ENCODE peak calls at places on chromosome 15, in six cellular contexts. I, J, M, Y, H and C are unnamed samples. For H3K4me1, the result is how much of the 10 kb centered on the place peaks cover.

GRCh38 chr15:35784745-35785144 is 238.8 kb upstream of the DPH6 start:
- DNase-seq in I (no peak), J (no peak), M (no peak), Y (no peak), H (peak), C (no peak)

GRCh38 chr15:52440414-52440813 is 88.3 kb downstream of the MYO5A start:
- DNase-seq in I (peak), J (no peak), M (no peak), Y (no peak), H (no peak), C (no peak)

GRCh38 chr15:22895465-22896190 is 57.2 kb downstream of the NIPA2 start:
- DNase-seq in I (peak), J (no peak), M (peak), Y (no peak), H (no peak), C (no peak)

GRCh38 chr15:70246623-70247200 is 149.0 kb upstream of the TLE3 start:
- DNase-seq in I (no peak), J (no peak), M (no peak), Y (no peak), H (no peak), C (no peak)

GRCh38 chr15:92395557-92395956 is 1.9 kb downstream of the ST8SIA2 start:
- DNase-seq in I (no peak), J (no peak), M (no peak), Y (no peak), H (no peak), C (no peak)

GRCh38 chr15:90934256-90934948 is 683 bp upstream of the UNC45A start:
- DNase-seq in I (peak), J (peak), M (no peak), Y (peak), H (peak), C (peak)

GRCh38 chr15:39748276-39748675 is 34.4 kb downstream of the FSIP1 start:
- DNase-seq in I (no peak), J (no peak), M (no peak), Y (no peak), H (no peak), C (no peak)

GRCh38 chr15:37898385-37898784 is 36.1 kb upstream of the TMCO5A start:
- DNase-seq in I (peak), J (no peak), M (no peak), Y (no peak), H (no peak), C (no peak)

GRCh38 chr15:62927196-62927595 is 115.4 kb upstream of the TPM1 start:
- DNase-seq in I (peak), J (no peak), M (no peak), Y (no peak), H (no peak), C (no peak)

GRCh38 chr15:100438570-100438969 is 90.2 kb downstream of the CERS3 start:
- DNase-seq in I (no peak), J (no peak), M (no peak), Y (no peak), H (peak), C (peak)

GRCh38 chr15:62125763-62126162 is 39.3 kb downstream of the C2CD4B start:
- DNase-seq in I (peak), J (no peak), M (no peak), Y (no peak), H (peak), C (no peak)

GRCh38 chr15:29656636-29657475 is 165.4 kb downstream of the TJP1 start:
- DNase-seq in I (no peak), J (peak), M (no peak), Y (no peak), H (peak), C (no peak)

GRCh38 chr15:62506217-62506805 is 341.2 kb upstream of the C2CD4B start:
- DNase-seq in I (peak), J (peak), M (peak), Y (no peak), H (no peak), C (no peak)

GRCh38 chr15:68972201-68973065 is 42.1 kb upstream of the NOX5 start:
- DNase-seq in I (no peak), J (no peak), M (no peak), Y (no peak), H (no peak), C (no peak)

GRCh38 chr15:76197703-76198455 is 113.4 kb downstream of the ETFA start:
- DNase-seq in I (no peak), J (no peak), M (no peak), Y (peak), H (no peak), C (no peak)

GRCh38 chr15:25416693-25417092 is 22.1 kb downstream of the UBE3A start:
- DNase-seq in I (peak), J (peak), M (no peak), Y (no peak), H (no peak), C (no peak)

GRCh38 chr15:40325700-40326099 is 2.2 kb downstream of the INAFM2 start:
- DNase-seq in I (no peak), J (no peak), M (no peak), Y (no peak), H (no peak), C (no peak)

GRCh38 chr15:98292442-98293240 is 332.1 kb downstream of the ARRDC4 start:
- DNase-seq in I (no peak), J (peak), M (no peak), Y (no peak), H (peak), C (no peak)

GRCh38 chr15:98160236-98160635 is 199.7 kb downstream of the ARRDC4 start:
- DNase-seq in I (no peak), J (no peak), M (no peak), Y (no peak), H (peak), C (no peak)

GRCh38 chr15:100934166-100934565 is 15.0 kb downstream of the LRRK1 start:
- DNase-seq in I (no peak), J (no peak), M (no peak), Y (no peak), H (no peak), C (no peak)

GRCh38 chr15:62742409-62743171 is 300.0 kb upstream of the TPM1 start:
- DNase-seq in I (peak), J (peak), M (peak), Y (peak), H (peak), C (peak)

GRCh38 chr15:70023064-70023768 is 74.5 kb downstream of the TLE3 start:
- DNase-seq in I (peak), J (no peak), M (no peak), Y (peak), H (no peak), C (no peak)

GRCh38 chr15:23645379-23646164 is 2.1 kb downstream of the MAGEL2 start:
- DNase-seq in I (no peak), J (peak), M (no peak), Y (no peak), H (peak), C (no peak)

GRCh38 chr15:88701561-88702095 is 62.8 kb downstream of the ISG20 start:
- DNase-seq in I (no peak), J (peak), M (peak), Y (peak), H (peak), C (no peak)

GRCh38 chr15:68272797-68273271 is 4.7 kb upstream of the FEM1B start:
- DNase-seq in I (peak), J (no peak), M (no peak), Y (no peak), H (no peak), C (no peak)

GRCh38 chr15:29734917-29735572 is 87.2 kb downstream of the TJP1 start:
- DNase-seq in I (peak), J (no peak), M (no peak), Y (no peak), H (no peak), C (no peak)

GRCh38 chr15:51460796-51461195 is 119.3 kb downstream of the GLDN start:
- DNase-seq in I (no peak), J (no peak), M (no peak), Y (no peak), H (no peak), C (no peak)

GRCh38 chr15:90642464-90643300 is 74.5 kb upstream of the BLM start:
- DNase-seq in I (no peak), J (no peak), M (no peak), Y (peak), H (no peak), C (no peak)

GRCh38 chr15:71565636-71566160 is 244.7 kb upstream of the NR2E3 start:
- DNase-seq in I (no peak), J (no peak), M (no peak), Y (no peak), H (no peak), C (no peak)

GRCh38 chr15:52228928-52229327 is 37.7 kb upstream of the GNB5 start:
- DNase-seq in I (no peak), J (peak), M (no peak), Y (no peak), H (peak), C (no peak)

GRCh38 chr15:63362196-63362595 is 19.4 kb downstream of the CA12 start:
- DNase-seq in I (no peak), J (no peak), M (no peak), Y (no peak), H (peak), C (no peak)

GRCh38 chr15:50633653-50634052 is 52.9 kb downstream of the TRPM7 start:
- DNase-seq in I (peak), J (no peak), M (no peak), Y (no peak), H (no peak), C (no peak)

GRCh38 chr15:28978011-28978378 is 92.2 kb downstream of the APBA2 start:
- DNase-seq in I (no peak), J (no peak), M (no peak), Y (no peak), H (no peak), C (no peak)

GRCh38 chr15:92082217-92082843 is 228.8 kb downstream of the SLCO3A1 start:
- DNase-seq in I (peak), J (peak), M (no peak), Y (no peak), H (peak), C (peak)

GRCh38 chr15:82699726-82700125 is 9.9 kb downstream of the AP3B2 start:
- DNase-seq in I (no peak), J (peak), M (no peak), Y (no peak), H (no peak), C (no peak)

GRCh38 chr15:96359772-96360498 is 29.4 kb downstream of the NR2F2 start:
- DNase-seq in I (no peak), J (peak), M (no peak), Y (no peak), H (no peak), C (no peak)
- H3K4me1 ChIP-seq in I (under half), J (half or more), M (under half), Y (under half), H (under half), C (under half)

DNA sequence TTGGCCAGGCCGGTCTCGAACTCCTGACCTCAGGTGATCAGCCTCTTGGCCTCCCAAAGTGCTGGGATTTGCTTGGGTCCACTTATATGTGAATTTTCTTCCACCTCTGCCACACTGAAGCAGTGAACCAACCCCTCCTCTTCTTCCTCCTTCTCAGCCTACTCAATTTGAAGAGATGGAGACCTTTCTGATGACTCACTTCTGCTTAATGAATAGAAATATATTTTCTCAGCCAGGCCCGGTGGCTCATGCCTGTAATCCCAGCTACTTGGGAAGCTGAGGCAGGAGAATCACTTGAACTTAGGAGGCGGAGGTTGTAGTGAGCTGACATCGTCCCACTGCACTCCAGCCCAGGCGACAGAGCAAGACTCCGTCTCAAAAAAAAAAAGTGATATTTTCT is 46.8 kb upstream of the GATM start:
- DNase-seq in I (peak), J (no peak), M (no peak), Y (no peak), H (no peak), C (no peak)
- TF ChIP-seq CTCF in I (no peak), J (no peak), M (no peak), Y (no peak), H (no peak), C (no peak)

GRCh38 chr15:59946084-59946483 is 58.0 kb upstream of the FOXB1 start:
- DNase-seq in I (no peak), J (no peak), M (no peak), Y (no peak), H (no peak), C (no peak)

GRCh38 chr15:59941612-59942011 is 62.5 kb upstream of the FOXB1 start:
- DNase-seq in I (no peak), J (peak), M (no peak), Y (no peak), H (no peak), C (no peak)

DNA sequence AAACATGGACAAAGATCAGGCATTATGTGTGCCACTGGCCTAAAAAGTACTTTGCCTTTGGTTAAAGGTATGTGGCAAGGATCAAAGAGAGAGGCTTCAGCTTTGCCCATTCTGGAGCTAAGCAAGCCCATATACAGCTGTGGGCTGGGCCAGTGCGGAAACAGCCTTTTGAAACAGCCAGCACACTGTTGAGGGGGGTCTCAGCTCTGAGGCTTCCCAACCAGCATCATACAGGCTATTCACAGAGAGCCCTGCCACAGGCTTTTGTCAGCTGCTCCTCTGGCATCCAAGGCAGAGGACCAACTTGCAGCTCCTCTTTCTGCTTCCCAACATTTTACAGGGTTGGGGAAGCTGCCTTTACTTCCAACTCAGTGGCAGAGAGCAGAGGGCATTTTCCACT is 63.2 kb upstream of the FOXB1 start:
- DNase-seq in I (no peak), J (peak), M (no peak), Y (no peak), H (no peak), C (no peak)
- H3K4me1 ChIP-seq in I (under half), J (under half), M (under half), Y (under half), H (under half), C (under half)

GRCh38 chr15:64841258-64842098 is at the start of gene PLEKHO2:
- DNase-seq in I (peak), J (peak), M (no peak), Y (peak), H (peak), C (peak)
- TF ChIP-seq CTCF in I (peak), J (peak), M (no peak), Y (no peak), H (peak), C (no peak)

DNA sequence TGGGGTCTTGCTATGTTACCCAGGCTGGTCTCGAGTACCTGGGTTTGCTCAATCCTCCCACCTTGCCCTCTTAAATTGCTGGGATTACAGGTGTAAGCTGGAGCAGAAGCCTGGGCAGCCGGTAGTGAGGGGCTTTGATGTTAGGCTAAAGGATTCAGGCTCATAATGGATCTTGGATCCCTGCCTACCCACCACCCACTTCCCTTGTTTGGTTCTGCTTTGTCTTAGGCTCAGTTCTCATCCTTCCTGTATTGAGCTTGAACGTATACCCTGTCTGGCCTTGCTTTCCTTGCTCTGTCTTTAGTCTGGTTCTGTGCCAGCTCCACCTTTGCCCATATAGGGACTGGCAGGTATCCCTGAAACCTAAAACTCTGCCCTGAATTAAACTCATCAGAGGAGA is 1.7 kb downstream of the PPCDC start:
- DNase-seq in I (no peak), J (no peak), M (no peak), Y (no peak), H (no peak), C (no peak)
- H3K4me1 ChIP-seq in I (under half), J (under half), M (under half), Y (under half), H (under half), C (under half)

DNA sequence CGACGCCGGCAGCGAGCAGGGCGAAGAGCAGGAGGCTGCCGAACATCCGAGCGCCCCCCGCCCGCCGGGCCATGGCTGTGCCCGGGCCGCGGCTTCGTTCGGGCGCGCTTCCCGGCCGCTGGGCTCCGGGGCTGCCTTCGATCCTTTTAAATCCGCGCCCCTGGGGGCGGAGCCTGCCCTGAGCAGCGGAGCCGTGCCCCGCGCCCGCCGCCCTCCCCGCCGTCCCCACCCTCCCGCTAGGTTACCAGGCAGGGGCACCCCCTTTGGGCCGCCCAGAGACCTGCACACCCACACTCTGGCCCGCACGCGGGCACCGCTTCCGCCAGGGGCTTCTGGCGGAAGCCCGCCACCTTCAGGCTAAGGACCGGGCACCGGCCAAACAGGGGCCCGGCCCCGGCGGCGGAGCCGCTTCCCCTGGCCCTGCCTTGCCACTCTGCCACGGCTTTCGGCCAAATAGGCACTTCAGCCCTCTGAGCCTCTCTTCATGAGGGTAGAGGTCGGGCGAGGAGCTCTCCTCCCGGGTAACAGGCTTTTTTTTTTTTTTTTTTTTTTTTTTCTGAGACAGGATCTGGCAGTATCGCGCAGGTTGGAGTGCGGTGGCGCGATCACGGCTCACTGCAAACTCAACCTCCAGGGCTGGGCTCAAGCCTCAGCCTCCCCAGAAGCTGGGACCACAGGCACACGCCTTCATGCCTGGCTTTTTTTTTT is at the start of gene NMB:
- DNase-seq in I (peak), J (peak), M (no peak), Y (peak), H (peak), C (peak)
- TF ChIP-seq CTCF in I (peak), J (peak), M (peak), Y (peak), H (peak), C (peak)

GRCh38 chr15:41937568-41937923 is 34.8 kb downstream of the EHD4 start:
- DNase-seq in I (no peak), J (no peak), M (no peak), Y (no peak), H (no peak), C (no peak)

GRCh38 chr15:41934843-41935242 is 37.5 kb downstream of the EHD4 start:
- DNase-seq in I (no peak), J (no peak), M (no peak), Y (peak), H (peak), C (no peak)

GRCh38 chr15:41936649-41937567 is 35.4 kb downstream of the EHD4 start:
- DNase-seq in I (peak), J (no peak), M (no peak), Y (no peak), H (peak), C (no peak)

GRCh38 chr15:41935566-41936020 is 36.8 kb downstream of the EHD4 start:
- DNase-seq in I (no peak), J (no peak), M (no peak), Y (no peak), H (peak), C (no peak)

DNA sequence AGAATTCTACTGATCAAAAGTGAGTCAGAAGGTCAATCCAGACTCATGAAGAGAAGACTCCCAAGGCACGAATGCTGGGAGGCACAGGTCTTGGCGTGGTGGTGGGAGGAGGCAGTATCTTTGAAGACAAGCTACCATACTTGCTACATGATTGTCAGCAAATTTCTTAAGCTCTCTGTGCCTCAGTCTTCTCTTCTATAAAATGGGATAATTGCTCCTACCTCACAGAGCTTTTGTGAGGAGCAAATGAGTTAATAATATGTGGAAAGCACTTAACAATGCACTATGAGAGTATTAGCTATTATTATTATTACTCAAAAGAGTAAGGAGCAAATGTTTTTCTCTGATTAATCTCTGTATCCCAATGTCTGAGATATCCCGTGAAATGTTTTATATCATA is 36.2 kb downstream of the EHD4 start:
- DNase-seq in I (no peak), J (no peak), M (no peak), Y (no peak), H (peak), C (no peak)
- H3K4me1 ChIP-seq in I (under half), J (under half), M (half or more), Y (under half), H (under half), C (under half)

GRCh38 chr15:79896634-79897379 is at the start of gene MTHFS:
- DNase-seq in I (peak), J (peak), M (no peak), Y (peak), H (peak), C (peak)
- TF ChIP-seq CTCF in I (peak), J (peak), M (peak), Y (peak), H (peak), C (peak)

DNA sequence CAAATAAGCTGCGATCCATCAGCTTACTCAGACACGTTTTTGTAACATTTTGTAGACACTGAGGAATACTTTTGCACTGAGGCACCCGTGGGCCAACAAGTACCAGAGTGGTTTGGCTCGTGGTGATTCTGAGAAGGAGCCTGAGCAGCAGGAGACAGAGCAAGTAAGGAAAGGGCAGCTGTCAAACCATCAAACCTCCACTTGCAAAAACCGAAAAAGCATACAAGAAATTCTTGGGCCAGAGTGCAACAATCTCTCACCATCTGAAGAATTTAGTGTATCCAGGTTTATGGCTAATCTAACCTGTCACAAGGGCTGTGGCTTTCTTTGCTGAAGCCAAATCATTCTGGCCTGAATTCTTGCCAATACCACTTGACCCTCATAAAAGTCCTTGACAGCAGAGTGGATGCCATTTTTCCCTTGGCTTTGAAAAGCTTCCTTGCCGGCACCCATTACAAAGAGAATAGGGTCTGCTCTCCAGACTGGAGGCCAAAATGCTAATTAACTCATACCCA is 56.7 kb downstream of the MYO1E start:
- DNase-seq in I (peak), J (no peak), M (no peak), Y (peak), H (no peak), C (peak)
- H3K4me1 ChIP-seq in I (under half), J (under half), M (half or more), Y (under half), H (under half), C (under half)